ENCODE peak calls at places on chromosomes 12 and 14, in nine cellular contexts. P, N, K, G, R, T, V, Q and X are unnamed samples.

GRCh38 chr14:64721391-64721791 is 17.2 kb downstream of the PLEKHG3 start:
- DNase-seq in V (no peak), G (no peak), Q (peak), K (no peak), T (no peak), N (peak), R (peak), P (peak), X (peak)

GRCh38 chr12:96120359-96121100 is 73.6 kb upstream of the ELK3 start:
- DNase-seq in K (no peak), V (no peak), P (no peak), Q (peak), G (no peak), N (peak), R (peak), T (no peak), X (no peak)

GRCh38 chr14:20559461-20559904 is 1.4 kb downstream of the RNASE9 start:
- DNase-seq in Q (no peak), K (no peak), R (no peak), T (no peak), P (no peak), G (no peak), N (no peak), V (no peak), X (no peak)

GRCh38 chr12:124862768-124863408 is 776 bp downstream of the SCARB1 start:
- DNase-seq in R (peak), V (no peak), Q (no peak), T (peak), G (peak), N (peak), K (peak), P (no peak), X (no peak)

GRCh38 chr14:24296341-24297157 is 3.0 kb downstream of the DHRS1 start:
- DNase-seq in R (peak), Q (peak), V (peak), G (peak), P (peak), T (peak), K (peak), N (peak), X (peak)

GRCh38 chr12:106219043-106219442 is 28.8 kb downstream of the CKAP4 start:
- DNase-seq in R (no peak), V (no peak), G (no peak), T (no peak), N (no peak), P (no peak), Q (no peak), K (no peak), X (no peak)

GRCh38 chr14:99347561-99347960 is 75.6 kb upstream of the BCL11B start:
- DNase-seq in N (no peak), R (no peak), G (no peak), K (no peak), V (no peak), P (no peak), Q (no peak), T (no peak), X (peak)

GRCh38 chr14:46717211-46717610 is 65.6 kb upstream of the RPL10L start:
- DNase-seq in R (no peak), P (no peak), T (no peak), K (no peak), Q (no peak), V (no peak), G (no peak), N (no peak), X (no peak)

GRCh38 chr12:132561784-132562156 is 48.6 kb downstream of the LRCOL1 start:
- DNase-seq in G (no peak), K (peak), P (no peak), Q (no peak), N (peak), V (no peak), R (no peak), T (peak), X (no peak)

GRCh38 chr12:5374691-5375090 is 57.2 kb upstream of the NTF3 start:
- DNase-seq in N (no peak), G (no peak), K (no peak), Q (no peak), P (no peak), R (no peak), T (no peak), V (no peak), X (no peak)

GRCh38 chr14:95328876-95329503 is 9.3 kb upstream of the CLMN start:
- DNase-seq in P (no peak), K (no peak), N (peak), Q (no peak), R (no peak), V (no peak), T (peak), G (no peak), X (no peak)

GRCh38 chr12:108037960-108038359 is 91.1 kb upstream of the WSCD2 start:
- DNase-seq in P (no peak), T (no peak), G (no peak), R (no peak), V (no peak), N (no peak), K (no peak), Q (no peak), X (no peak)

GRCh38 chr12:15243102-15243501 is 21.9 kb upstream of the RERG start:
- DNase-seq in K (no peak), N (no peak), R (no peak), G (no peak), P (no peak), Q (no peak), T (no peak), V (no peak), X (no peak)

GRCh38 chr12:65204886-65205525 is 35.6 kb downstream of the LEMD3 start:
- DNase-seq in G (no peak), Q (no peak), T (peak), R (no peak), K (no peak), N (no peak), P (no peak), V (no peak), X (no peak)

GRCh38 chr12:54526800-54527630 is 22.4 kb upstream of the PDE1B start:
- DNase-seq in R (no peak), K (peak), G (peak), T (peak), V (no peak), Q (peak), P (no peak), N (peak), X (no peak)

GRCh38 chr12:126676426-126676825 is 1590.5 kb upstream of the TMEM132C start:
- DNase-seq in Q (no peak), V (no peak), G (peak), N (no peak), K (no peak), T (no peak), P (no peak), R (no peak), X (no peak)

GRCh38 chr12:109209082-109209481 is 92.7 kb downstream of the ACACB start:
- DNase-seq in G (no peak), V (no peak), T (no peak), K (no peak), N (no peak), R (no peak), Q (no peak), P (no peak), X (no peak)